ENCODE peak calls at places on chromosomes 11 and 22, in five cellular contexts. C is thyroid gland, L is ovary, I is breast epithelium, U is HepG2. Y is an unnamed sample.

GRCh38 chr11:124707813-124708212 is 31.9 kb upstream of the NRGN start:
- DNase-seq in U (no peak), L (no peak), I (no peak), C (no peak), Y (no peak)

GRCh38 chr11:94681140-94681539 is 87.0 kb upstream of the AMOTL1 start:
- DNase-seq in C (no peak), L (no peak), U (no peak), I (no peak), Y (no peak)

GRCh38 chr11:122213111-122213510 is 97.1 kb upstream of the BLID start:
- DNase-seq in C (no peak), U (no peak), L (no peak), I (no peak), Y (no peak)

GRCh38 chr11:115477410-115477809 is 26.8 kb downstream of the CADM1 start:
- DNase-seq in U (no peak), C (no peak), I (no peak), L (no peak), Y (no peak)

GRCh38 chr11:64858467-64859401 is 14.3 kb upstream of the CDC42BPG start:
- DNase-seq in I (no peak), C (no peak), U (no peak), L (no peak), Y (no peak)

GRCh38 chr22:47396515-47396914 is 634.1 kb downstream of the TBC1D22A start:
- DNase-seq in L (no peak), C (no peak), I (no peak), U (no peak), Y (peak)

GRCh38 chr11:106986261-106986660 is 32.0 kb downstream of the GUCY1A2 start:
- DNase-seq in U (no peak), I (no peak), C (no peak), L (no peak), Y (peak)

GRCh38 chr11:102153082-102153481 is 42.8 kb downstream of the YAP1 start:
- DNase-seq in L (no peak), C (no peak), U (no peak), I (no peak), Y (no peak)

GRCh38 chr11:75884321-75884720 is 69.3 kb downstream of the UVRAG start:
- DNase-seq in U (no peak), I (no peak), C (no peak), L (no peak), Y (no peak)

GRCh38 chr11:73981051-73981805 is 1.4 kb downstream of the UCP2 start:
- DNase-seq in C (peak), U (no peak), I (no peak), L (no peak), Y (no peak)

GRCh38 chr22:50280708-50281383 is 10.7 kb upstream of the MAPK11 start:
- DNase-seq in C (no peak), L (no peak), I (no peak), U (no peak), Y (no peak)

GRCh38 chr22:41526802-41527799 is 17.2 kb downstream of the POLR3H start:
- DNase-seq in C (peak), U (no peak), L (peak), I (no peak), Y (no peak)

GRCh38 chr11:115170133-115170815 is 333.9 kb downstream of the CADM1 start:
- DNase-seq in L (peak), C (peak), I (no peak), U (peak), Y (no peak)

GRCh38 chr22:27476729-27477128 is 324.8 kb downstream of the MN1 start:
- DNase-seq in L (no peak), C (no peak), I (peak), U (no peak), Y (no peak)

GRCh38 chr11:57161351-57161750 is 20.4 kb upstream of the LRRC55 start:
- DNase-seq in U (no peak), C (no peak), I (no peak), L (no peak), Y (no peak)

GRCh38 chr11:9859491-9860305 is 195.8 kb downstream of the SWAP70 start:
- DNase-seq in I (no peak), L (no peak), C (no peak), U (no peak), Y (no peak)

GRCh38 chr22:49960967-49961600 is 512 bp downstream of the PIM3 start:
- DNase-seq in L (peak), U (no peak), I (peak), C (peak), Y (peak)

GRCh38 chr11:64583296-64584262 is 7.4 kb upstream of the SLC22A12 start:
- DNase-seq in I (no peak), L (peak), U (no peak), C (no peak), Y (no peak)

GRCh38 chr22:42461511-42461910 is 29.3 kb upstream of the NFAM1 start:
- DNase-seq in C (no peak), U (no peak), L (no peak), I (no peak), Y (no peak)

GRCh38 chr22:26757496-26757895 is 100.1 kb downstream of the MIAT start:
- DNase-seq in L (no peak), I (no peak), U (no peak), C (no peak), Y (no peak)

GRCh38 chr11:118437736-118438125 is 1.4 kb downstream of the KMT2A start:
- DNase-seq in C (peak), U (peak), I (peak), L (peak), Y (peak)

GRCh38 chr11:113272927-113273615 is 41.3 kb upstream of the TTC12 start:
- DNase-seq in I (no peak), L (no peak), U (no peak), C (no peak), Y (no peak)

GRCh38 chr11:19766206-19766605 is 53.6 kb downstream of the NAV2 start:
- DNase-seq in I (no peak), U (no peak), L (no peak), C (no peak), Y (no peak)

GRCh38 chr11:13102865-13103539 is 93.9 kb downstream of the RASSF10 start:
- DNase-seq in U (no peak), I (no peak), C (no peak), L (no peak), Y (no peak)

GRCh38 chr11:105244157-105244820 is 104.7 kb upstream of the CARD18 start:
- DNase-seq in I (no peak), C (no peak), L (no peak), U (no peak), Y (peak)

GRCh38 chr22:42500164-42500835 is 19.3 kb downstream of the RRP7A start:
- DNase-seq in L (peak), U (no peak), C (peak), I (peak), Y (peak)

GRCh38 chr11:104095791-104096190 is 59.4 kb downstream of the DDI1 start:
- DNase-seq in U (no peak), L (no peak), C (no peak), I (no peak), Y (no peak)

GRCh38 chr11:109586789-109587188 is 164.8 kb downstream of the C11orf87 start:
- DNase-seq in U (no peak), I (no peak), C (no peak), L (no peak), Y (no peak)

GRCh38 chr22:25627271-25627848 is 62.9 kb downstream of the GRK3 start:
- DNase-seq in L (no peak), I (no peak), U (no peak), C (no peak), Y (no peak)

GRCh38 chr11:61004037-61004641 is 32.7 kb downstream of the CD6 start:
- DNase-seq in C (peak), I (no peak), U (no peak), L (peak), Y (no peak)

GRCh38 chr22:19122752-19123492 is 710 bp upstream of the DGCR2 start:
- DNase-seq in L (peak), C (peak), U (no peak), I (peak), Y (peak)

GRCh38 chr22:22959147-22959827 is 71.7 kb downstream of the IGLL5 start:
- DNase-seq in U (peak), C (peak), I (peak), L (peak), Y (no peak)

GRCh38 chr11:94558932-94559331 is 8.2 kb upstream of the PIWIL4 start:
- DNase-seq in I (no peak), U (no peak), L (no peak), C (no peak), Y (no peak)

DNA sequence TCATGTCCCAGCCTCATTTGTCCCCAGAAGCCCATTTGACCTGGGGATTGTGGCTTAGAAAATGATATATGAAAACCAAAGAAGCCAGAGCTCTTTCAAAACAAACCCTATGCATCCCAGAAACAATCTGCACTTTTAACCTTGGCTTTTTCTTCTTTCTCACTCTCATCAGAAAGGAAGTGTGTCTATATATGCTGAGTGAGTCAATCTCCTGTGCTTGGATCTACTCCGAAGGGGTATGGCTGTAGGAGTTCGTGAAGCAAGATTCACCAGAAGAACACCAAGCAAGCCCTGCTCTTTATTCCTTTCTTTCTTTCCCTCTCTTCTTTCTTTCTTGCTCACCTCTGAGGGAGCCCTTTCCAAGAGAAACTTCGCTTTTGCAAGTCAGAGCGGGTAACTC is 636 bp downstream of the PAMR1 start:
- DNase-seq in L (no peak), I (no peak), U (no peak), C (no peak), Y (no peak)
- H3K27ac ChIP-seq in L (no peak), I (peak), U (no peak), C (no peak), Y (no peak)

DNA sequence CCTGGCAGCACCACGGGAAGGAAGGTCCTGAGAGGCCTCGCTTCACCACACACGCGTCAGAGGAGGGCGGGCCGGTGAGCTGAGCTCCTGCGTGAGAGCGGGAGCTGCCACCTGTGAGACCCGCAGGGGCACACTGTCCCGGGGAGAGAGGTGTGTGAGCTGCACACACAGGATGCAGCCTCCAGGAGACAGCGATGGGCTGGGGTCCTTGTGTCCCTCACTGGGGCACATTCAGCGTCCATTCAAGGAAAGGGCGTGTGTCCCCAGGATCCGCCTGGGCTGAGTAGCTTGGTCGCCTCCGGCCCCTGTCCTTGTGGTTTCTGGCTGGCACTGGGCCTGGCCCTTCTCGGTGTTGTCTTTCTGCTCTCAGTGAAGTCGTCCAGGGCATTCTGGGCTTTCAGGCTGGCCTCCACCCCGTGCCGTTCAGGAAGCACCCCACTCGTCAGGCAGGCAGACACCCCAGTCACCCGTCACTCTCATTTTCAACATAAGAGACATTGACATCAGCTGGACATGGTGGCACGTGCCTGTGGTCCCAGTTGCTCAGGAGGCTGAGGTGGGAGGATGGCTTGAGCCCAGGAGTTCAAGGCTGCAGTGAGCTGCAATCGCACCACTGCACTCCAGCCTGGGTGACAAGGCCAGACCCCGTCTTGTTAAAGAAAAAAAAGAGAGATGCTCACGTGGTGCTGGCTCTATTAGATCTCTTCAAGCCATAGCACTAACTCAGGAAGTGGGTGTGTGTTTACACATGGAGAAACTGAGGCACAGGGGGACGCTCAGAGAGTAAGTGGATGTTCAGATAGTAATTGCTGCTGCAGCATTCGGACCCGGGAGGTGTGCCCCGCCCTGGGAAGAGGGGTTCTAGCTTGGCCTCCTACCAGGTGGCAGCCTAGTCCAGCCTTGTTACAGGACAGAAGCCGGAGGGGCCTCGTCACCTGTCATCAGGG is 1081.6 kb downstream of the BRD1 start:
- DNase-seq in I (peak), C (no peak), U (no peak), L (no peak), Y (peak)
- H3K4me3 ChIP-seq in I (no peak), C (no peak), U (no peak), L (no peak), Y (no peak)

DNA sequence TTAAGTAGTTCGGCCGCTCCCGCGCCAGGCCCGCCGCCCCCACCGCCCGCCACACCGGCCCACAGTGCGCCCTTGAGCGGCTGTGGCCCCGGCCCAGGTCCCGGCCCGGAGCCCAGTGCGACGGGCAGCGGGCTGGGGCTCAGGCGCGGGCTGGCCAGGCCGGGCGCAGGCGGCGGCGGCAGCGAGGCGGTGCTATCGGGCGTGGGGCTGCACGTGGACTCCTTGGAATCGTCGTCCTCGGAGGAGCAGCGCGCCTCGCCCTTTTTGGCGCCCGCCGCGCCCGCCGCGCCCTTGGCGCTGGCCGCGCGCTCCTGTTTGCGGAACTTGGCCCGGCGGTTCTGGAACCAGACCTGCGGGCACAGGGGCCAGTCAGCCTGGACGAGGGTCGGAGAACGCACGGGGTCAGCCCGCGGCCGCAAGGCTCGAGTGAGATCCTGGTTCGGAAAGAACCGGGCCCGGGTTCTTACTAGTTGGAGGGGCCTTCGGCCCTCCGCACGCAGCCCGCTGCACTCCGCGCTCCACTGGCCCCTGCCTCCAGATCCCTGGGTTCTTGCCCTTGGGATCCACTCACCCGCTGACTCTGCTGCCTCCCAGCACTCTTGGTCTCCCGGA is 4.0 kb downstream of the PHOX2A start:
- DNase-seq in I (no peak), L (no peak), U (no peak), C (peak), Y (peak)
- TF ChIP-seq CTCF in I (no peak), L (no peak), U (no peak), C (peak), Y (no peak)

DNA sequence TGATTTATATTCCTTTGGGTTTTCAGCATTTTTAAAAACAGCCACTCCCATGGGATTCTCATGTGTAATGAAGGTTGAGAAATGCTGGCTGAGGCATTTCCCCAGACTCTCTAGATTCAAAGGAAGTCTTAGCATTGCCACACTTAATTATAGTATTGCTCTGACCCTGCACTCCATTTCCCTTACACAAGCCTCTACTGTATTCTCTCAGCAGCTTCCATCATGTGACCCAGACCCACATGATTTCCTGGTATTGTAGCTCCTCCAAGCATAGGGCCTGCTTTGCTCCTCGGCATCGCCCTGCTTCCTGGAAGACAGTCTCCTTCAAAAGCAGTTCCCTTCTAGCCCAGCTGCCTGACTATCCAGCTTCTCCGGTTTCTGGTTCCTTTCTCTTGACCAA is 261.5 kb downstream of the LARGE1 start:
- DNase-seq in I (peak), L (peak), C (peak), U (no peak), Y (peak)
- H3K27ac ChIP-seq in I (no peak), L (peak), C (no peak), U (no peak), Y (peak)

Y was measured in tibial artery.